ENCODE peak calls at places on chromosomes 3 and 15, in nine cellular contexts. T is adrenal gland, Z is PC-3, X is mesenchymal stem cell, F is left lung, K is uterus, Q is neural progenitor cell, U is SJSA1, M is cardiac muscle cell. P is an unnamed sample.

GRCh38 chr3:5011555-5012256 is 32.5 kb downstream of the BHLHE40 start:
- DNase-seq in Q (no peak), X (no peak), U (no peak), F (peak; percentile 90), T (no peak), M (no peak), Z (no peak), K (no peak), P (no peak)

GRCh38 chr3:157514371-157514919 is 11.2 kb upstream of the VEPH1 start:
- DNase-seq in K (no peak), Z (no peak), X (no peak), Q (no peak), T (no peak), U (no peak), F (no peak), M (no peak), P (no peak)

GRCh38 chr3:24348348-24348747 is 146.3 kb downstream of the THRB start:
- DNase-seq in T (no peak), M (no peak), Q (no peak), U (no peak), F (no peak), K (no peak), Z (no peak), X (no peak), P (no peak)

GRCh38 chr15:76253851-76254440 is 57.3 kb downstream of the ETFA start:
- DNase-seq in X (no peak), Z (no peak), Q (peak; percentile 15), F (no peak), U (no peak), T (no peak), K (no peak), M (no peak), P (no peak)

GRCh38 chr3:14472471-14473351 is 67.4 kb downstream of the GRIP2 start:
- DNase-seq in M (no peak), Q (no peak), X (peak; percentile 95), F (no peak), U (peak; percentile 96), K (peak; percentile 84), Z (peak; percentile 92), T (peak; percentile 88), P (no peak)

GRCh38 chr3:47612178-47612577 is 33.5 kb upstream of the CSPG5 start:
- DNase-seq in F (no peak), Z (peak; percentile 64), K (no peak), M (no peak), X (peak; percentile 62), U (no peak), T (no peak), Q (no peak), P (no peak)

GRCh38 chr15:51310064-51310463 is 28.3 kb downstream of the CYP19A1 start:
- DNase-seq in X (no peak), Q (no peak), Z (no peak), K (no peak), F (no peak), U (no peak), M (no peak), T (no peak), P (no peak)

GRCh38 chr3:84125201-84125721 is 833.5 kb upstream of the CADM2 start:
- DNase-seq in T (no peak), U (no peak), X (no peak), Q (no peak), M (no peak), K (no peak), Z (no peak), F (peak; percentile 54), P (no peak)

GRCh38 chr15:24955549-24955929 is 752 bp downstream of the SNRPN start:
- DNase-seq in X (no peak), M (no peak), T (peak; percentile 21), Z (no peak), U (no peak), K (peak; percentile 16), F (peak; percentile 77), Q (peak; percentile 6), P (no peak)

DNA sequence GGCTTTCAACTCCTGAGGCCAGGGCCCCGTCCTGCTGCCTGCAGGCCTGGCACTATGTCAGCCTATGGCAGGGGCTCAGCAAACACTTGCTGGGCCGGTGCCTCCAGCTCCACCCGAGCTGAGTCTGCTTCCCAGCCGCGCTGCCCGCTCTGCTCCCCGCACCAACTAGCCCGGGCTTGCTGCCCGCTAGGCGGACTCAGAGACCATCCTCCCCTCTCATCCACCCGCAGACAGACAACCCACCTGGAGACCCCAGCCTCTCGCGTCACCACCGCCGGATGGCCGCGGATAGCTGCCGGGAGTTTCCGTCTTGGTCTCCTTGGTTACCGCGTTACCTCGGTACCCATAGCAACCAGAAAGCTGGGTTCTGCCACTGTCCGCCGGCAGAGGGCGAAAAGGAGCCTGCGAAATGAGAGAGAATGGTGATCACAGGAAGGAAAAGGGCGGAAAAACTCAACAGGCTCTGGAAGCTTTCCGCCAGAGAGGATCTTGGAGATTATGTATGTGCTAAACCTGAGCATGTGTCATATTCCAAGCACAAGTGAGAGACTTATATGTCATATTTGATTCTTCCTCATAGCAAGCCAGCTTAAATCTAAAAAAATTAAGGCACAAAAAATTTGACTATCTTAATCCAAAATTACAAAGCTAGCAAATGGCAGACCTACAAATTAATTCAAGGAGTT is at the start of gene ZBBX:
- DNase-seq in M (peak; percentile 90), U (peak; percentile 70), Q (peak; percentile 96), K (peak; percentile 45), T (peak; percentile 84), Z (peak; percentile 94), F (peak; percentile 85), X (peak; percentile 89), P (peak; percentile 89)
- H3K27ac ChIP-seq in M (no peak within 1 kb of the TSS), U (no peak within 1 kb of the TSS), Q (no peak within 1 kb of the TSS), K (no peak within 1 kb of the TSS), T (no peak within 1 kb of the TSS), Z (no peak within 1 kb of the TSS), F (no peak within 1 kb of the TSS), X (no peak within 1 kb of the TSS), P (no peak within 1 kb of the TSS)

GRCh38 chr15:90871097-90871715 is 2.8 kb downstream of the FURIN start:
- DNase-seq in X (peak; percentile 64), Q (peak; percentile 54), U (no peak), F (peak; percentile 89), K (peak; percentile 31), M (peak; percentile 61), Z (no peak), T (no peak), P (no peak)

GRCh38 chr15:90869140-90869541 is 753 bp downstream of the FURIN start:
- DNase-seq in K (no peak), Z (no peak), U (no peak), F (peak; percentile 1), X (no peak), T (no peak), Q (no peak), M (no peak), P (no peak)

GRCh38 chr15:90869601-90870353 is 1.4 kb downstream of the FURIN start:
- DNase-seq in F (peak; percentile 90), K (peak; percentile 75), Z (peak; percentile 90), T (peak; percentile 79), M (peak; percentile 85), Q (peak; percentile 61), U (peak; percentile 98), X (peak; percentile 96), P (no peak)

GRCh38 chr15:90871716-90872480 is 3.5 kb downstream of the FURIN start:
- DNase-seq in K (peak; percentile 28), M (peak; percentile 47), Z (no peak), T (no peak), X (peak; percentile 29), F (peak; percentile 87), U (no peak), Q (peak; percentile 56), P (no peak)

GRCh38 chr15:90870354-90871096 is 2.1 kb downstream of the FURIN start:
- DNase-seq in X (peak; percentile 62), M (no peak), K (no peak), T (no peak), U (no peak), F (no peak), Q (no peak), Z (no peak), P (no peak)
- H3K4me1 ChIP-seq in X (peaks cover 43% of the 10 kb centered on the region), M (peaks cover 41% of the 10 kb centered on the region), K (peaks cover 10% of the 10 kb centered on the region), T (peaks cover 47% of the 10 kb centered on the region), U (peaks cover 69% of the 10 kb centered on the region), F (peaks cover 69% of the 10 kb centered on the region), Q (peaks cover 41% of the 10 kb centered on the region), Z (peaks cover 70% of the 10 kb centered on the region), P (peaks cover 54% of the 10 kb centered on the region)

GRCh38 chr3:40524571-40525285 is at the start of gene ZNF621:
- DNase-seq in T (peak; percentile 87), U (peak; percentile 85), F (peak; percentile 99), M (peak; percentile 93), X (peak; percentile 83), K (peak; percentile 86), Z (peak; percentile 89), Q (peak; percentile 95), P (peak; percentile 94)
- H3K27ac ChIP-seq in T (peak within 1 kb of the TSS; percentile 86), U (peak within 1 kb of the TSS; percentile 84), F (peak within 1 kb of the TSS; percentile 88), M (peak within 1 kb of the TSS; percentile 76), X (peak within 1 kb of the TSS; percentile 65), K (peak within 1 kb of the TSS; percentile 86), Z (peak within 1 kb of the TSS; percentile 75), Q (no peak within 1 kb of the TSS), P (peak within 1 kb of the TSS; percentile 88)

DNA sequence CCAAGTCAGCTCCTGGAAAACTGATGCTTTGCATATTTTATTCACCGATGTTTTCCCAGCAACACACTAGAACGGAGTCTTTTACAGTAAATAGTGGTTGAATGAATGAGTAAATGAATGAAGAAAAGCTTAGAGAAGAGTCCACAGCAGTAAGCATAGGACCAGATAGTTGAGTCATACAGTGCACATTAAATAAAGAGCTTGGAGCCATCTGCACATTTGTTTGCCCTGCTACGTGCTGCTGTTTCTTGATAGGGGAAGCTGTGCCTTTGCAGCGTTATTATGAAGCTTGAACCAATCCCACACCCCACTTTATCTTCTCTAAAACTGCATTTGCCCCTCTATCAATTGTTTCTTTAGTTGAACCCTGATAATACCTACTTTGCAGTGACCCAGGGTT is 1.2 kb downstream of the FAM98B start:
- DNase-seq in Q (no peak), Z (peak; percentile 24), M (no peak), T (no peak), K (no peak), F (no peak), X (peak; percentile 37), U (no peak), P (no peak)
- H3K4me1 ChIP-seq in Q (peaks cover 8% of the 10 kb centered on the region), Z (peaks cover 16% of the 10 kb centered on the region), M (peaks cover 7% of the 10 kb centered on the region), T (peaks cover 11% of the 10 kb centered on the region), K (no peaks in the 10 kb centered on the region), F (peaks cover 19% of the 10 kb centered on the region), X (peaks cover 1% of the 10 kb centered on the region), U (peaks cover 6% of the 10 kb centered on the region), P (peaks cover 7% of the 10 kb centered on the region)

GRCh38 chr3:102125994-102126368 is 276.7 kb downstream of the NFKBIZ start:
- DNase-seq in Z (peak; percentile 89), T (no peak), X (no peak), U (no peak), Q (no peak), K (no peak), F (no peak), M (no peak), P (no peak)
- H3K27ac ChIP-seq in Z (peak overlapping the region; percentile 88), T (no peak overlapping the region), X (no peak overlapping the region), U (no peak overlapping the region), Q (no peak overlapping the region), K (peak overlapping the region; percentile 70), F (no peak overlapping the region), M (no peak overlapping the region), P (no peak overlapping the region)

P was measured in stomach.